ENCODE peak calls at places on chromosomes 1 and 21, in five cellular contexts. One of them, this sample, is unnamed.

GRCh38 chr1:199786695-199787094 is 240.8 kb upstream of the NR5A2 start:
- DNase-seq in T1000: no peak
- DNase-seq in CD4-positive, alpha-beta T cell: no peak
- DNase-seq in T-helper 1 cell: no peak
- DNase-seq in skeletal muscle cell: no peak
- DNase-seq in this sample: no peak

GRCh38 chr1:200153277-200154055 is 126.0 kb downstream of the NR5A2 start:
- DNase-seq in T1000: no peak
- DNase-seq in CD4-positive, alpha-beta T cell: peak; percentile 26
- DNase-seq in skeletal muscle cell: no peak
- DNase-seq in T-helper 1 cell: peak; percentile 24
- DNase-seq in this sample: no peak

GRCh38 chr1:89607156-89607555 is 25.8 kb upstream of the LRRC8C start:
- DNase-seq in T-helper 1 cell: peak; percentile 35
- DNase-seq in CD4-positive, alpha-beta T cell: peak; percentile 56
- DNase-seq in T1000: no peak
- DNase-seq in skeletal muscle cell: no peak
- DNase-seq in this sample: no peak

GRCh38 chr1:3368711-3369436 is 85.6 kb upstream of the ARHGEF16 start:
- DNase-seq in skeletal muscle cell: peak; percentile 13
- DNase-seq in T-helper 1 cell: no peak
- DNase-seq in CD4-positive, alpha-beta T cell: no peak
- DNase-seq in T1000: no peak
- DNase-seq in this sample: no peak

GRCh38 chr1:162905174-162905573 is 44.2 kb upstream of the CCDC190 start:
- DNase-seq in T-helper 1 cell: no peak
- DNase-seq in CD4-positive, alpha-beta T cell: no peak
- DNase-seq in T1000: no peak
- DNase-seq in skeletal muscle cell: no peak
- DNase-seq in this sample: no peak

GRCh38 chr21:45164124-45164511 is 89.7 kb downstream of the ADARB1 start:
- DNase-seq in T-helper 1 cell: no peak
- DNase-seq in CD4-positive, alpha-beta T cell: no peak
- DNase-seq in skeletal muscle cell: peak; percentile 56
- DNase-seq in T1000: no peak
- DNase-seq in this sample: no peak

GRCh38 chr1:159964144-159964543 is 10.1 kb upstream of the SLAMF9 start:
- DNase-seq in T-helper 1 cell: no peak
- DNase-seq in CD4-positive, alpha-beta T cell: no peak
- DNase-seq in skeletal muscle cell: no peak
- DNase-seq in T1000: no peak
- DNase-seq in this sample: no peak

GRCh38 chr1:54453089-54453488 is 46.9 kb upstream of the SSBP3 start:
- DNase-seq in T1000: no peak
- DNase-seq in skeletal muscle cell: no peak
- DNase-seq in T-helper 1 cell: no peak
- DNase-seq in CD4-positive, alpha-beta T cell: no peak
- DNase-seq in this sample: no peak

GRCh38 chr1:224592636-224593579 is 23.2 kb upstream of the CNIH3 start:
- DNase-seq in T1000: peak; percentile 46
- DNase-seq in skeletal muscle cell: peak; percentile 72
- DNase-seq in CD4-positive, alpha-beta T cell: no peak
- DNase-seq in T-helper 1 cell: no peak
- DNase-seq in this sample: no peak

GRCh38 chr1:61268546-61269243 is 186.3 kb downstream of the NFIA start:
- DNase-seq in CD4-positive, alpha-beta T cell: no peak
- DNase-seq in T1000: no peak
- DNase-seq in T-helper 1 cell: no peak
- DNase-seq in skeletal muscle cell: no peak
- DNase-seq in this sample: no peak

GRCh38 chr1:53376742-53377437 is 49.0 kb upstream of the LRP8 start:
- DNase-seq in skeletal muscle cell: no peak
- DNase-seq in CD4-positive, alpha-beta T cell: no peak
- DNase-seq in T-helper 1 cell: no peak
- DNase-seq in T1000: no peak
- DNase-seq in this sample: peak; percentile 34

GRCh38 chr1:236214761-236215160 is 67.0 kb downstream of the ERO1B start:
- DNase-seq in CD4-positive, alpha-beta T cell: no peak
- DNase-seq in skeletal muscle cell: no peak
- DNase-seq in T1000: no peak
- DNase-seq in T-helper 1 cell: no peak
- DNase-seq in this sample: no peak

GRCh38 chr21:38293765-38294164 is 37.0 kb downstream of the KCNJ15 start:
- DNase-seq in CD4-positive, alpha-beta T cell: no peak
- DNase-seq in T-helper 1 cell: no peak
- DNase-seq in skeletal muscle cell: no peak
- DNase-seq in T1000: no peak
- DNase-seq in this sample: no peak

GRCh38 chr1:204902674-204903073 is 32.0 kb downstream of the NFASC start:
- DNase-seq in T-helper 1 cell: no peak
- DNase-seq in T1000: no peak
- DNase-seq in skeletal muscle cell: no peak
- DNase-seq in CD4-positive, alpha-beta T cell: no peak
- DNase-seq in this sample: peak; percentile 93

GRCh38 chr1:30911061-30911954 is 2.8 kb upstream of the SDC3 start:
- DNase-seq in T1000: peak; percentile 54
- DNase-seq in skeletal muscle cell: peak; percentile 52
- DNase-seq in CD4-positive, alpha-beta T cell: peak; percentile 41
- DNase-seq in T-helper 1 cell: no peak
- DNase-seq in this sample: peak; percentile 62

GRCh38 chr1:29022615-29023014 is 101.1 kb downstream of the TMEM200B start:
- DNase-seq in T1000: no peak
- DNase-seq in CD4-positive, alpha-beta T cell: no peak
- DNase-seq in skeletal muscle cell: no peak
- DNase-seq in T-helper 1 cell: no peak
- DNase-seq in this sample: no peak

GRCh38 chr1:10794724-10795304 is 1.6 kb downstream of the CASZ1 start:
- DNase-seq in skeletal muscle cell: no peak
- DNase-seq in CD4-positive, alpha-beta T cell: no peak
- DNase-seq in T1000: no peak
- DNase-seq in T-helper 1 cell: no peak
- DNase-seq in this sample: no peak

This sample was measured in NCI-H524.